ENCODE peak calls at places on chromosomes 5 and 9, in nine cellular contexts. One of them, this sample, is unnamed.

GRCh38 chr9:85246566-85246965 is 495.2 kb downstream of the AGTPBP1 start:
- DNase-seq in GM12865: no peak
- DNase-seq in endodermal cell: no peak
- DNase-seq in AG09309: no peak
- DNase-seq in nephron progenitor cell: no peak
- DNase-seq in fibroblast of pulmonary artery: no peak
- DNase-seq in A673: no peak
- DNase-seq in epithelial cell of esophagus: no peak
- DNase-seq in BJ: no peak
- DNase-seq in this sample: no peak

GRCh38 chr9:22040760-22041159 is 31.7 kb upstream of the CDKN2B start:
- DNase-seq in GM12865: no peak
- DNase-seq in endodermal cell: no peak
- DNase-seq in AG09309: no peak
- DNase-seq in nephron progenitor cell: no peak
- DNase-seq in fibroblast of pulmonary artery: peak
- DNase-seq in A673: no peak
- DNase-seq in epithelial cell of esophagus: peak
- DNase-seq in BJ: peak
- DNase-seq in this sample: peak

GRCh38 chr5:93676707-93677106 is 64.7 kb downstream of the POU5F2 start:
- DNase-seq in GM12865: no peak
- DNase-seq in endodermal cell: no peak
- DNase-seq in AG09309: no peak
- DNase-seq in nephron progenitor cell: peak
- DNase-seq in fibroblast of pulmonary artery: peak
- DNase-seq in A673: no peak
- DNase-seq in epithelial cell of esophagus: no peak
- DNase-seq in BJ: no peak
- DNase-seq in this sample: no peak

GRCh38 chr9:37302277-37302676 is 120.2 kb upstream of the GRHPR start:
- DNase-seq in GM12865: peak
- DNase-seq in endodermal cell: no peak
- DNase-seq in AG09309: no peak
- DNase-seq in nephron progenitor cell: no peak
- DNase-seq in fibroblast of pulmonary artery: no peak
- DNase-seq in A673: peak
- DNase-seq in epithelial cell of esophagus: no peak
- DNase-seq in BJ: no peak
- DNase-seq in this sample: no peak

GRCh38 chr9:126504086-126504976 is 109.4 kb upstream of the LMX1B start:
- DNase-seq in GM12865: no peak
- DNase-seq in endodermal cell: no peak
- DNase-seq in AG09309: no peak
- DNase-seq in nephron progenitor cell: no peak
- DNase-seq in fibroblast of pulmonary artery: no peak
- DNase-seq in A673: no peak
- DNase-seq in epithelial cell of esophagus: no peak
- DNase-seq in BJ: no peak
- DNase-seq in this sample: no peak

GRCh38 chr9:93825348-93826115 is 129.6 kb downstream of the BARX1 start:
- DNase-seq in GM12865: no peak
- DNase-seq in endodermal cell: peak
- DNase-seq in AG09309: no peak
- DNase-seq in nephron progenitor cell: no peak
- DNase-seq in fibroblast of pulmonary artery: no peak
- DNase-seq in A673: no peak
- DNase-seq in epithelial cell of esophagus: no peak
- DNase-seq in BJ: no peak
- DNase-seq in this sample: no peak

GRCh38 chr5:10456583-10457562 is 15.2 kb downstream of the ROPN1L start:
- DNase-seq in GM12865: no peak
- DNase-seq in endodermal cell: peak
- DNase-seq in AG09309: no peak
- DNase-seq in nephron progenitor cell: no peak
- DNase-seq in fibroblast of pulmonary artery: peak
- DNase-seq in A673: no peak
- DNase-seq in epithelial cell of esophagus: peak
- DNase-seq in BJ: no peak
- DNase-seq in this sample: no peak

GRCh38 chr5:87400305-87400899 is 12.3 kb downstream of the CCNH start:
- DNase-seq in GM12865: peak
- DNase-seq in endodermal cell: no peak
- DNase-seq in AG09309: no peak
- DNase-seq in nephron progenitor cell: no peak
- DNase-seq in fibroblast of pulmonary artery: peak
- DNase-seq in A673: peak
- DNase-seq in epithelial cell of esophagus: peak
- DNase-seq in BJ: no peak
- DNase-seq in this sample: no peak

GRCh38 chr5:79771387-79771786 is 81.8 kb downstream of the CMYA5 start:
- DNase-seq in GM12865: no peak
- DNase-seq in endodermal cell: peak
- DNase-seq in AG09309: peak
- DNase-seq in nephron progenitor cell: no peak
- DNase-seq in fibroblast of pulmonary artery: peak
- DNase-seq in A673: peak
- DNase-seq in epithelial cell of esophagus: no peak
- DNase-seq in BJ: peak
- DNase-seq in this sample: no peak

GRCh38 chr5:79774855-79775237 is 85.2 kb downstream of the CMYA5 start:
- DNase-seq in GM12865: no peak
- DNase-seq in endodermal cell: no peak
- DNase-seq in AG09309: no peak
- DNase-seq in nephron progenitor cell: no peak
- DNase-seq in fibroblast of pulmonary artery: no peak
- DNase-seq in A673: no peak
- DNase-seq in epithelial cell of esophagus: no peak
- DNase-seq in BJ: no peak
- DNase-seq in this sample: no peak

GRCh38 chr5:79772651-79773050 is 83.0 kb downstream of the CMYA5 start:
- DNase-seq in GM12865: no peak
- DNase-seq in endodermal cell: no peak
- DNase-seq in AG09309: no peak
- DNase-seq in nephron progenitor cell: no peak
- DNase-seq in fibroblast of pulmonary artery: no peak
- DNase-seq in A673: no peak
- DNase-seq in epithelial cell of esophagus: no peak
- DNase-seq in BJ: no peak
- DNase-seq in this sample: no peak

GRCh38 chr5:79773612-79774011 is 84.0 kb downstream of the CMYA5 start:
- DNase-seq in GM12865: no peak
- DNase-seq in endodermal cell: no peak
- DNase-seq in AG09309: no peak
- DNase-seq in nephron progenitor cell: no peak
- DNase-seq in fibroblast of pulmonary artery: no peak
- DNase-seq in A673: no peak
- DNase-seq in epithelial cell of esophagus: no peak
- DNase-seq in BJ: no peak
- DNase-seq in this sample: no peak

DNA sequence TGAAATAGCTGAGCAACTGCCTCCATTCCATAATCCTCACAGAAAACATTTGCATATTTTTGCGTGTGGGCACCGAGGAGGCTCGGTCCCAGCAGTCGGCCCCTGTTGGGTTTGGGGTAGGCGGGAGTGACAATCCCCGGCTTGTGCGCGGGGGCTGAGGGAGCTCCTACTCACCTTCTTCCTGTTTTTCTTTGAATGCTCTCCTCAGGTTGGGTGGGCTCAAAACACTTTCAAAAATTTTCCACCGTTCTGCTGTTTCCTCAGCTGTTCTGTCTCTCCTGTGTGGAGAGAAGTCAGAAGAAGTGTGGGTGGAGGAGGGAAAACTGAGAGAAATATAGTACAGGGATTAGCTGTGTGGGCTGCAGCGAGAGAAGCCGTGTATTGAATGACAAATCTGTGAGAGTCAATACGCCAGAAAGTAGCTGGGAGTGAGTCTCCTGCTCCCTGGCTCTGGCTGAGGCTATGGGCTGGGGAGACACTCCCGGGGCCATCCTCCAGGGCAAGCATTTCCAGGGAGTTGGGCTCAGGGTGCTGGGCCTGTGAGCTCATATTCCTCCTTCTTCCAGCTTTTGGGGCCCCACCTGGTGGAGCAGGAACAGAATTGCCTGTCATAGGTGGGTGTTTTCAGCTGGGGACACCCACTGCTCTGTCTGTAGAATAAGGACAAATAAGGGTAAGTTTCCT is 84.7 kb downstream of the CMYA5 start:
- DNase-seq in GM12865: peak
- DNase-seq in endodermal cell: peak
- DNase-seq in AG09309: no peak
- DNase-seq in nephron progenitor cell: peak
- DNase-seq in fibroblast of pulmonary artery: peak
- DNase-seq in A673: peak
- DNase-seq in epithelial cell of esophagus: peak
- DNase-seq in BJ: no peak
- DNase-seq in this sample: no peak
- TF ChIP-seq CTCF in GM12865: peak
- TF ChIP-seq CTCF in endodermal cell: peak
- TF ChIP-seq CTCF in AG09309: peak
- TF ChIP-seq CTCF in nephron progenitor cell: peak
- TF ChIP-seq CTCF in fibroblast of pulmonary artery: peak
- TF ChIP-seq CTCF in A673: peak
- TF ChIP-seq CTCF in epithelial cell of esophagus: peak
- TF ChIP-seq CTCF in BJ: peak
- TF ChIP-seq CTCF in this sample: peak

GRCh38 chr5:166957763-166958162 is 1333.7 kb upstream of the WWC1 start:
- DNase-seq in GM12865: no peak
- DNase-seq in endodermal cell: no peak
- DNase-seq in AG09309: no peak
- DNase-seq in nephron progenitor cell: no peak
- DNase-seq in fibroblast of pulmonary artery: no peak
- DNase-seq in A673: no peak
- DNase-seq in epithelial cell of esophagus: no peak
- DNase-seq in BJ: no peak
- DNase-seq in this sample: no peak

GRCh38 chr5:166961938-166962337 is 1329.5 kb upstream of the WWC1 start:
- DNase-seq in GM12865: no peak
- DNase-seq in endodermal cell: no peak
- DNase-seq in AG09309: no peak
- DNase-seq in nephron progenitor cell: no peak
- DNase-seq in fibroblast of pulmonary artery: no peak
- DNase-seq in A673: no peak
- DNase-seq in epithelial cell of esophagus: no peak
- DNase-seq in BJ: no peak
- DNase-seq in this sample: no peak

GRCh38 chr5:166962470-166962869 is 1329.0 kb upstream of the WWC1 start:
- DNase-seq in GM12865: no peak
- DNase-seq in endodermal cell: peak
- DNase-seq in AG09309: no peak
- DNase-seq in nephron progenitor cell: no peak
- DNase-seq in fibroblast of pulmonary artery: no peak
- DNase-seq in A673: no peak
- DNase-seq in epithelial cell of esophagus: no peak
- DNase-seq in BJ: no peak
- DNase-seq in this sample: no peak

DNA sequence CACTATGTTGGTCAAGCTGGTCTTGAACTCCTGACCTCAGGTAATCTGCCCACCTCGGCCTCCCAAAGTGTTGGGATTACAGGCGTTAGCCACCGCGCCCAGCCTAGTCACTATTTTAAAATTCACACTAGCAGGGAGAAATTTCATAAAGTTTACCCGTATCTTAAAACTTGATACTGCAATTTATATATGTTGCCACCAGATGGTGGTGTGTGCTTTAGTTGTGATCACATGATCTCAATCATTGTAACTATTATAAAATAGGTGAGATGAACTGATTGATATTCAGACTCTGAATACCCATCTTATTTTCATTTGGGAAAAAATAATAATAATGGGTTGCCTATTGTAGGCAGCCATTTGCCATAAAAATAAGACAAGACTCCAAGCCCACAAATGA is 1330.4 kb upstream of the WWC1 start:
- DNase-seq in GM12865: no peak
- DNase-seq in endodermal cell: no peak
- DNase-seq in AG09309: no peak
- DNase-seq in nephron progenitor cell: no peak
- DNase-seq in fibroblast of pulmonary artery: no peak
- DNase-seq in A673: peak
- DNase-seq in epithelial cell of esophagus: no peak
- DNase-seq in BJ: no peak
- DNase-seq in this sample: no peak
- TF ChIP-seq CTCF in GM12865: no peak
- TF ChIP-seq CTCF in endodermal cell: peak
- TF ChIP-seq CTCF in AG09309: no peak
- TF ChIP-seq CTCF in nephron progenitor cell: peak
- TF ChIP-seq CTCF in fibroblast of pulmonary artery: no peak
- TF ChIP-seq CTCF in A673: peak
- TF ChIP-seq CTCF in epithelial cell of esophagus: no peak
- TF ChIP-seq CTCF in BJ: peak
- TF ChIP-seq CTCF in this sample: peak

DNA sequence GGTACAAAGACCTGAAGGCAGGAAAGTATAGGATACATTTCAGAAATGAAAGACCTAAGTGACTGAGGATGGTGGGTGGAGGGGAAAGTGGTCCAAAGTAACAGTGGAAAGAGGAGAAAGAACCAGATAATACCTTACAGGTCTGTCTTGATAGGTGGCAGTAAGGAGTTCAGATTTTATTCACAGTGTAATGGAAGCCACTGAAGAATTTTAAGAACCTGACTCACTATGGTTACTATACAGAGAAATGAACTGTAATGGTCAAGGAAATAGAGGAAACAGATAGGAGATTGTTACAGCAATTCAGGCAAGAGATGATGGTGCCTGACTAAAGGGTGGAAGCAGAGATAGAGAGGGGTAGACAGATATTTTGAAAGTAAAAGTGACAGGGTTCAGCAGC is 46.5 kb downstream of the EPB41L4A start:
- DNase-seq in GM12865: no peak
- DNase-seq in endodermal cell: no peak
- DNase-seq in AG09309: no peak
- DNase-seq in nephron progenitor cell: no peak
- DNase-seq in fibroblast of pulmonary artery: no peak
- DNase-seq in A673: no peak
- DNase-seq in epithelial cell of esophagus: peak
- DNase-seq in BJ: no peak
- DNase-seq in this sample: peak
- TF ChIP-seq CTCF in GM12865: no peak
- TF ChIP-seq CTCF in endodermal cell: peak
- TF ChIP-seq CTCF in AG09309: no peak
- TF ChIP-seq CTCF in nephron progenitor cell: no peak
- TF ChIP-seq CTCF in fibroblast of pulmonary artery: no peak
- TF ChIP-seq CTCF in A673: no peak
- TF ChIP-seq CTCF in epithelial cell of esophagus: peak
- TF ChIP-seq CTCF in BJ: no peak
- TF ChIP-seq CTCF in this sample: peak

DNA sequence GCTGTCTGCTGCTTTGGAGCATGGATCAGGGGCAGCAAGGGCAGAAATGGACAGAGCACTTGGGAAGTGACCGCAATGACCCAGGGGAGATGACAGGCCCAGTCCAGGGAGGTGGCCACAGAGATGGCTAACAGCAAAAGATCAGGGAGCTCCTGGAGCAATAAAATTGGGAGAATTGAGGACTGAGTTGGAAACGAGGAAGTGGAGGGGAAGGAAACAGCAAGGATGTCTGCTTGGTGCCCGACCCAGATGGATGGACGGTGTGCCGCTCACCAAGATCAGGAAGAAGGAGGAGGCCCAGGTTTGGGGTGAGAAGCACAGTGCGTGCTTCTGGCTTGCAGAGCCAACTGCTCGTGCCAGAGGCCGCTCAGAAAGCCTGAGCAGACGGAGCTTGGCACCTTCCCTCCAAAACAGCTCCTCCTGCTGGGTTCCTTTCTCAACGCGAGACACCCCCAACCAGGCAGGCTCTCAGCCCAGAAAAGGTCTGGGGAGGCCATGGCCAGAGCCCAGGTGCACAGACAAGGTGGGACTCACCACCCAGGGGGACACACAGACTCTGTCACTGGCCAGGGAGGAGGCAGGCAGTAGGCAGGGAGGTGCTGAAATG is 1.7 kb upstream of the SLC34A1 start:
- DNase-seq in GM12865: peak
- DNase-seq in endodermal cell: peak
- DNase-seq in AG09309: no peak
- DNase-seq in nephron progenitor cell: no peak
- DNase-seq in fibroblast of pulmonary artery: peak
- DNase-seq in A673: no peak
- DNase-seq in epithelial cell of esophagus: peak
- DNase-seq in BJ: no peak
- DNase-seq in this sample: no peak
- TF ChIP-seq CTCF in GM12865: peak
- TF ChIP-seq CTCF in endodermal cell: peak
- TF ChIP-seq CTCF in AG09309: peak
- TF ChIP-seq CTCF in nephron progenitor cell: no peak
- TF ChIP-seq CTCF in fibroblast of pulmonary artery: peak
- TF ChIP-seq CTCF in A673: peak
- TF ChIP-seq CTCF in epithelial cell of esophagus: peak
- TF ChIP-seq CTCF in BJ: peak
- TF ChIP-seq CTCF in this sample: peak

This sample was measured in foreskin keratinocyte.